ENCODE peak calls at places on chromosome 9, in eight cellular contexts. One of them, this sample, is unnamed.
A peak's percentile ranks its signal among the peaks of the same experiment; 100 is the strongest.

GRCh38 chr9:129138476-129139232 is 27.4 kb downstream of the PTPA start:
- DNase-seq in HT-29: no peak
- DNase-seq in NCI-H460: peak; percentile 13
- DNase-seq in effector memory CD8-positive, alpha-beta T cell: peak; percentile 8
- DNase-seq in Ammon's horn: no peak
- DNase-seq in foreskin keratinocyte: no peak
- DNase-seq in type B pancreatic cell: no peak
- DNase-seq in NCI-H69: no peak
- DNase-seq in this sample: no peak

GRCh38 chr9:34606908-34607307 is 5.0 kb downstream of the RPP25L start:
- DNase-seq in HT-29: no peak
- DNase-seq in effector memory CD8-positive, alpha-beta T cell: no peak
- DNase-seq in NCI-H460: no peak
- DNase-seq in foreskin keratinocyte: no peak
- DNase-seq in Ammon's horn: no peak
- DNase-seq in type B pancreatic cell: no peak
- DNase-seq in NCI-H69: no peak
- DNase-seq in this sample: no peak

GRCh38 chr9:16092627-16093091 is 539.8 kb downstream of the CCDC171 start:
- DNase-seq in foreskin keratinocyte: no peak
- DNase-seq in type B pancreatic cell: no peak
- DNase-seq in Ammon's horn: no peak
- DNase-seq in NCI-H460: no peak
- DNase-seq in HT-29: no peak
- DNase-seq in effector memory CD8-positive, alpha-beta T cell: no peak
- DNase-seq in NCI-H69: no peak
- DNase-seq in this sample: no peak

GRCh38 chr9:72818377-72818776 is 134.5 kb downstream of the ALDH1A1 start:
- DNase-seq in type B pancreatic cell: no peak
- DNase-seq in effector memory CD8-positive, alpha-beta T cell: no peak
- DNase-seq in NCI-H460: no peak
- DNase-seq in foreskin keratinocyte: no peak
- DNase-seq in NCI-H69: no peak
- DNase-seq in HT-29: no peak
- DNase-seq in Ammon's horn: no peak
- DNase-seq in this sample: no peak

GRCh38 chr9:93306579-93307091 is 122.7 kb downstream of the WNK2 start:
- DNase-seq in effector memory CD8-positive, alpha-beta T cell: no peak
- DNase-seq in HT-29: no peak
- DNase-seq in Ammon's horn: no peak
- DNase-seq in foreskin keratinocyte: no peak
- DNase-seq in NCI-H460: no peak
- DNase-seq in type B pancreatic cell: peak; percentile 60
- DNase-seq in NCI-H69: no peak
- DNase-seq in this sample: no peak

GRCh38 chr9:82810902-82811301 is 252.0 kb downstream of the RASEF start:
- DNase-seq in HT-29: peak; percentile 69
- DNase-seq in NCI-H460: no peak
- DNase-seq in NCI-H69: peak; percentile 72
- DNase-seq in effector memory CD8-positive, alpha-beta T cell: no peak
- DNase-seq in Ammon's horn: no peak
- DNase-seq in foreskin keratinocyte: peak; percentile 88
- DNase-seq in type B pancreatic cell: no peak
- DNase-seq in this sample: no peak

GRCh38 chr9:26744362-26744965 is 148.1 kb downstream of the CAAP1 start:
- DNase-seq in effector memory CD8-positive, alpha-beta T cell: no peak
- DNase-seq in NCI-H69: peak; percentile 49
- DNase-seq in NCI-H460: peak; percentile 16
- DNase-seq in Ammon's horn: peak; percentile 28
- DNase-seq in HT-29: peak; percentile 66
- DNase-seq in type B pancreatic cell: no peak
- DNase-seq in foreskin keratinocyte: no peak
- DNase-seq in this sample: no peak

GRCh38 chr9:78280982-78281668 is 15.8 kb upstream of the PSAT1 start:
- DNase-seq in Ammon's horn: peak; percentile 52
- DNase-seq in NCI-H460: no peak
- DNase-seq in foreskin keratinocyte: no peak
- DNase-seq in effector memory CD8-positive, alpha-beta T cell: no peak
- DNase-seq in HT-29: no peak
- DNase-seq in type B pancreatic cell: no peak
- DNase-seq in NCI-H69: peak; percentile 43
- DNase-seq in this sample: peak; percentile 20

GRCh38 chr9:3980771-3981170 is 319.1 kb downstream of the GLIS3 start:
- DNase-seq in Ammon's horn: peak; percentile 70
- DNase-seq in effector memory CD8-positive, alpha-beta T cell: no peak
- DNase-seq in foreskin keratinocyte: no peak
- DNase-seq in NCI-H69: peak; percentile 49
- DNase-seq in HT-29: no peak
- DNase-seq in NCI-H460: no peak
- DNase-seq in type B pancreatic cell: no peak
- DNase-seq in this sample: peak; percentile 26

GRCh38 chr9:116471093-116471906 is 215.8 kb upstream of the TRIM32 start:
- DNase-seq in NCI-H69: peak; percentile 65
- DNase-seq in foreskin keratinocyte: no peak
- DNase-seq in NCI-H460: no peak
- DNase-seq in type B pancreatic cell: peak; percentile 76
- DNase-seq in Ammon's horn: no peak
- DNase-seq in effector memory CD8-positive, alpha-beta T cell: no peak
- DNase-seq in HT-29: no peak
- DNase-seq in this sample: no peak

GRCh38 chr9:12464910-12465512 is 228.2 kb upstream of the TYRP1 start:
- DNase-seq in NCI-H460: peak; percentile 30
- DNase-seq in type B pancreatic cell: no peak
- DNase-seq in HT-29: peak; percentile 66
- DNase-seq in foreskin keratinocyte: peak; percentile 11
- DNase-seq in NCI-H69: peak; percentile 73
- DNase-seq in effector memory CD8-positive, alpha-beta T cell: no peak
- DNase-seq in Ammon's horn: no peak
- DNase-seq in this sample: peak; percentile 12

GRCh38 chr9:91192379-91192775 is 169.3 kb downstream of the AUH start:
- DNase-seq in type B pancreatic cell: no peak
- DNase-seq in Ammon's horn: no peak
- DNase-seq in HT-29: no peak
- DNase-seq in effector memory CD8-positive, alpha-beta T cell: no peak
- DNase-seq in NCI-H460: no peak
- DNase-seq in foreskin keratinocyte: no peak
- DNase-seq in NCI-H69: peak; percentile 87
- DNase-seq in this sample: peak; percentile 89

GRCh38 chr9:37034320-37034937 is 361 bp upstream of the PAX5 start:
- DNase-seq in HT-29: no peak
- DNase-seq in type B pancreatic cell: no peak
- DNase-seq in foreskin keratinocyte: no peak
- DNase-seq in Ammon's horn: no peak
- DNase-seq in effector memory CD8-positive, alpha-beta T cell: no peak
- DNase-seq in NCI-H460: no peak
- DNase-seq in NCI-H69: peak; percentile 63
- DNase-seq in this sample: no peak

GRCh38 chr9:78463750-78464149 is 166.8 kb downstream of the PSAT1 start:
- DNase-seq in foreskin keratinocyte: no peak
- DNase-seq in Ammon's horn: no peak
- DNase-seq in effector memory CD8-positive, alpha-beta T cell: no peak
- DNase-seq in NCI-H69: no peak
- DNase-seq in HT-29: no peak
- DNase-seq in type B pancreatic cell: no peak
- DNase-seq in NCI-H460: no peak
- DNase-seq in this sample: no peak

GRCh38 chr9:113486327-113486726 is 22.8 kb downstream of the RGS3 start:
- DNase-seq in Ammon's horn: no peak
- DNase-seq in effector memory CD8-positive, alpha-beta T cell: no peak
- DNase-seq in type B pancreatic cell: no peak
- DNase-seq in NCI-H460: no peak
- DNase-seq in foreskin keratinocyte: no peak
- DNase-seq in HT-29: no peak
- DNase-seq in NCI-H69: no peak
- DNase-seq in this sample: no peak

GRCh38 chr9:108109927-108110326 is 620.4 kb upstream of the KLF4 start:
- DNase-seq in NCI-H69: no peak
- DNase-seq in NCI-H460: no peak
- DNase-seq in HT-29: no peak
- DNase-seq in effector memory CD8-positive, alpha-beta T cell: no peak
- DNase-seq in type B pancreatic cell: no peak
- DNase-seq in foreskin keratinocyte: no peak
- DNase-seq in Ammon's horn: no peak
- DNase-seq in this sample: no peak

GRCh38 chr9:130311774-130312140 is 46.2 kb downstream of the HMCN2 start:
- DNase-seq in foreskin keratinocyte: no peak
- DNase-seq in NCI-H460: no peak
- DNase-seq in effector memory CD8-positive, alpha-beta T cell: no peak
- DNase-seq in NCI-H69: no peak
- DNase-seq in Ammon's horn: no peak
- DNase-seq in type B pancreatic cell: no peak
- DNase-seq in HT-29: no peak
- DNase-seq in this sample: no peak

GRCh38 chr9:129489838-129490582 is 130.9 kb downstream of the C9orf50 start:
- DNase-seq in type B pancreatic cell: no peak
- DNase-seq in HT-29: no peak
- DNase-seq in foreskin keratinocyte: no peak
- DNase-seq in effector memory CD8-positive, alpha-beta T cell: peak; percentile 56
- DNase-seq in NCI-H460: no peak
- DNase-seq in Ammon's horn: peak; percentile 27
- DNase-seq in NCI-H69: no peak
- DNase-seq in this sample: no peak

GRCh38 chr9:16134351-16134750 is 581.5 kb downstream of the CCDC171 start:
- DNase-seq in NCI-H460: no peak
- DNase-seq in Ammon's horn: no peak
- DNase-seq in HT-29: no peak
- DNase-seq in NCI-H69: no peak
- DNase-seq in foreskin keratinocyte: no peak
- DNase-seq in type B pancreatic cell: no peak
- DNase-seq in effector memory CD8-positive, alpha-beta T cell: no peak
- DNase-seq in this sample: no peak

This sample was measured in cerebellum.